ENCODE peak calls at places on chromosomes 4 and X, in eight cellular contexts. One of them, this sample, is unnamed.

GRCh38 chr4:110748071-110748470 is 125.2 kb upstream of the PITX2 start:
- DNase-seq in nephron progenitor cell: no peak
- DNase-seq in fibroblast of lung: no peak
- DNase-seq in IMR-90: no peak
- DNase-seq in ascending aorta: no peak
- DNase-seq in type B pancreatic cell: no peak
- DNase-seq in AG04449: no peak
- DNase-seq in Calu3: no peak
- DNase-seq in this sample: no peak

GRCh38 chr4:91422011-91422410 is 881.8 kb upstream of the GRID2 start:
- DNase-seq in nephron progenitor cell: no peak
- DNase-seq in fibroblast of lung: no peak
- DNase-seq in IMR-90: no peak
- DNase-seq in ascending aorta: no peak
- DNase-seq in type B pancreatic cell: no peak
- DNase-seq in AG04449: no peak
- DNase-seq in Calu3: no peak
- DNase-seq in this sample: no peak

GRCh38 chr4:83855044-83855443 is 319.1 kb downstream of the GPAT3 start:
- DNase-seq in nephron progenitor cell: no peak
- DNase-seq in fibroblast of lung: peak
- DNase-seq in IMR-90: peak
- DNase-seq in ascending aorta: no peak
- DNase-seq in type B pancreatic cell: no peak
- DNase-seq in AG04449: peak
- DNase-seq in Calu3: peak
- DNase-seq in this sample: no peak

GRCh38 chrX:106952988-106953387 is 32.8 kb downstream of the CLDN2 start:
- DNase-seq in nephron progenitor cell: no peak
- DNase-seq in fibroblast of lung: peak
- DNase-seq in IMR-90: no peak
- DNase-seq in ascending aorta: no peak
- DNase-seq in type B pancreatic cell: no peak
- DNase-seq in AG04449: no peak
- DNase-seq in Calu3: no peak
- DNase-seq in this sample: no peak

GRCh38 chr4:88359558-88359957 is 19.1 kb upstream of the HERC6 start:
- DNase-seq in nephron progenitor cell: no peak
- DNase-seq in fibroblast of lung: no peak
- DNase-seq in IMR-90: no peak
- DNase-seq in ascending aorta: no peak
- DNase-seq in type B pancreatic cell: no peak
- DNase-seq in AG04449: no peak
- DNase-seq in Calu3: no peak
- DNase-seq in this sample: no peak

GRCh38 chrX:150198776-150199175 is 164.3 kb upstream of the MAMLD1 start:
- DNase-seq in nephron progenitor cell: no peak
- DNase-seq in fibroblast of lung: no peak
- DNase-seq in IMR-90: no peak
- DNase-seq in ascending aorta: no peak
- DNase-seq in type B pancreatic cell: no peak
- DNase-seq in AG04449: no peak
- DNase-seq in Calu3: no peak
- DNase-seq in this sample: no peak

GRCh38 chr4:159010563-159011260 is 92.2 kb upstream of the RAPGEF2 start:
- DNase-seq in nephron progenitor cell: no peak
- DNase-seq in fibroblast of lung: peak
- DNase-seq in IMR-90: peak
- DNase-seq in ascending aorta: no peak
- DNase-seq in type B pancreatic cell: no peak
- DNase-seq in AG04449: peak
- DNase-seq in Calu3: no peak
- DNase-seq in this sample: no peak

GRCh38 chrX:153628665-153629064 is 18.3 kb upstream of the DUSP9 start:
- DNase-seq in nephron progenitor cell: no peak
- DNase-seq in fibroblast of lung: no peak
- DNase-seq in IMR-90: no peak
- DNase-seq in ascending aorta: peak
- DNase-seq in type B pancreatic cell: no peak
- DNase-seq in AG04449: no peak
- DNase-seq in Calu3: no peak
- DNase-seq in this sample: no peak

GRCh38 chr4:113760852-113761681 is 471 bp downstream of the CAMK2D start:
- DNase-seq in nephron progenitor cell: peak
- DNase-seq in fibroblast of lung: peak
- DNase-seq in IMR-90: peak
- DNase-seq in ascending aorta: peak
- DNase-seq in type B pancreatic cell: peak
- DNase-seq in AG04449: no peak
- DNase-seq in Calu3: peak
- DNase-seq in this sample: no peak

GRCh38 chrX:42755820-42756219 is 22.1 kb downstream of the PPP1R2C start:
- DNase-seq in nephron progenitor cell: no peak
- DNase-seq in fibroblast of lung: peak
- DNase-seq in IMR-90: peak
- DNase-seq in ascending aorta: no peak
- DNase-seq in type B pancreatic cell: no peak
- DNase-seq in AG04449: peak
- DNase-seq in Calu3: peak
- DNase-seq in this sample: no peak

GRCh38 chr4:173488656-173489055 is 41.4 kb downstream of the HAND2 start:
- DNase-seq in nephron progenitor cell: no peak
- DNase-seq in fibroblast of lung: peak
- DNase-seq in IMR-90: no peak
- DNase-seq in ascending aorta: no peak
- DNase-seq in type B pancreatic cell: no peak
- DNase-seq in AG04449: no peak
- DNase-seq in Calu3: no peak
- DNase-seq in this sample: no peak

GRCh38 chr4:53050361-53050774 is 188.3 kb downstream of the RASL11B start:
- DNase-seq in nephron progenitor cell: no peak
- DNase-seq in fibroblast of lung: no peak
- DNase-seq in IMR-90: no peak
- DNase-seq in ascending aorta: no peak
- DNase-seq in type B pancreatic cell: no peak
- DNase-seq in AG04449: no peak
- DNase-seq in Calu3: no peak
- DNase-seq in this sample: no peak

GRCh38 chr4:11223261-11223660 is 205.4 kb downstream of the HS3ST1 start:
- DNase-seq in nephron progenitor cell: peak
- DNase-seq in fibroblast of lung: no peak
- DNase-seq in IMR-90: no peak
- DNase-seq in ascending aorta: no peak
- DNase-seq in type B pancreatic cell: no peak
- DNase-seq in AG04449: no peak
- DNase-seq in Calu3: no peak
- DNase-seq in this sample: no peak

GRCh38 chrX:95718746-95719145 is 965.9 kb upstream of the DIAPH2 start:
- DNase-seq in nephron progenitor cell: no peak
- DNase-seq in fibroblast of lung: no peak
- DNase-seq in IMR-90: no peak
- DNase-seq in ascending aorta: no peak
- DNase-seq in type B pancreatic cell: no peak
- DNase-seq in AG04449: no peak
- DNase-seq in Calu3: no peak
- DNase-seq in this sample: no peak

GRCh38 chrX:40778861-40779575 is 43.7 kb upstream of the MED14 start:
- DNase-seq in nephron progenitor cell: no peak
- DNase-seq in fibroblast of lung: peak
- DNase-seq in IMR-90: peak
- DNase-seq in ascending aorta: no peak
- DNase-seq in type B pancreatic cell: no peak
- DNase-seq in AG04449: no peak
- DNase-seq in Calu3: no peak
- DNase-seq in this sample: no peak

GRCh38 chr4:54254915-54255246 is 25.8 kb downstream of the PDGFRA start:
- DNase-seq in nephron progenitor cell: no peak
- DNase-seq in fibroblast of lung: peak
- DNase-seq in IMR-90: no peak
- DNase-seq in ascending aorta: no peak
- DNase-seq in type B pancreatic cell: no peak
- DNase-seq in AG04449: no peak
- DNase-seq in Calu3: no peak
- DNase-seq in this sample: no peak

GRCh38 chr4:95898226-95898625 is 58.3 kb downstream of the PDHA2 start:
- DNase-seq in nephron progenitor cell: no peak
- DNase-seq in fibroblast of lung: no peak
- DNase-seq in IMR-90: no peak
- DNase-seq in ascending aorta: no peak
- DNase-seq in type B pancreatic cell: no peak
- DNase-seq in AG04449: no peak
- DNase-seq in Calu3: no peak
- DNase-seq in this sample: no peak

GRCh38 chr4:100075056-100075455 is 115.2 kb downstream of the DDIT4L start:
- DNase-seq in nephron progenitor cell: no peak
- DNase-seq in fibroblast of lung: no peak
- DNase-seq in IMR-90: no peak
- DNase-seq in ascending aorta: no peak
- DNase-seq in type B pancreatic cell: no peak
- DNase-seq in AG04449: no peak
- DNase-seq in Calu3: no peak
- DNase-seq in this sample: no peak

GRCh38 chr4:98510757-98511517 is 147.5 kb downstream of the TSPAN5 start:
- DNase-seq in nephron progenitor cell: no peak
- DNase-seq in fibroblast of lung: peak
- DNase-seq in IMR-90: peak
- DNase-seq in ascending aorta: no peak
- DNase-seq in type B pancreatic cell: no peak
- DNase-seq in AG04449: peak
- DNase-seq in Calu3: no peak
- DNase-seq in this sample: no peak

DNA sequence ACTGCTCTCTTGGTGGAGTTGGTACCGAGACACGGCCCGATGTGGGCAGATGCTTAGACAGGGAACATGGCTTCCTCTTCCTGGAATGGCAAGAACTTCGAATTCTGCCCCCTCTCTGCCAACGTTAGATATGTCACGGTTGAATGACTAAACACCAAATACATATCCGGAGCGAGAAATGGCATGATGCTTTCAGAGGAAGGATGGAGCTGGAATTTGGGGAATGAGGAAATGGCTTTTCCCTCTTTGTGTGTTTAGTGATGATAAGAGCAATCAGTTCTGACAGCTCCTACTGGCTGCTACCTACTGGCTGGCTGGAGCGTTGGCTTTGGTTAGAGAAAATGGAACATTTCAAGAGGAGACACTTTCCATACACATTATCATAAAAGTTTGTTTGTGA is 140.0 kb downstream of the DHRSX start:
- DNase-seq in nephron progenitor cell: no peak
- DNase-seq in fibroblast of lung: no peak
- DNase-seq in IMR-90: no peak
- DNase-seq in ascending aorta: no peak
- DNase-seq in type B pancreatic cell: no peak
- DNase-seq in AG04449: no peak
- DNase-seq in Calu3: peak
- DNase-seq in this sample: no peak
- TF ChIP-seq CTCF in nephron progenitor cell: no peak
- TF ChIP-seq CTCF in fibroblast of lung: no peak
- TF ChIP-seq CTCF in IMR-90: no peak
- TF ChIP-seq CTCF in ascending aorta: no peak
- TF ChIP-seq CTCF in type B pancreatic cell: no peak
- TF ChIP-seq CTCF in AG04449: no peak
- TF ChIP-seq CTCF in Calu3: no peak
- TF ChIP-seq CTCF in this sample: no peak

GRCh38 chr4:2595436-2595835 is 59.0 kb downstream of the FAM193A start:
- DNase-seq in nephron progenitor cell: no peak
- DNase-seq in fibroblast of lung: peak
- DNase-seq in IMR-90: peak
- DNase-seq in ascending aorta: no peak
- DNase-seq in type B pancreatic cell: no peak
- DNase-seq in AG04449: no peak
- DNase-seq in Calu3: no peak
- DNase-seq in this sample: no peak
- TF ChIP-seq CTCF in nephron progenitor cell: no peak
- TF ChIP-seq CTCF in fibroblast of lung: no peak
- TF ChIP-seq CTCF in IMR-90: no peak
- TF ChIP-seq CTCF in ascending aorta: no peak
- TF ChIP-seq CTCF in type B pancreatic cell: no peak
- TF ChIP-seq CTCF in AG04449: no peak
- TF ChIP-seq CTCF in Calu3: no peak
- TF ChIP-seq CTCF in this sample: no peak

DNA sequence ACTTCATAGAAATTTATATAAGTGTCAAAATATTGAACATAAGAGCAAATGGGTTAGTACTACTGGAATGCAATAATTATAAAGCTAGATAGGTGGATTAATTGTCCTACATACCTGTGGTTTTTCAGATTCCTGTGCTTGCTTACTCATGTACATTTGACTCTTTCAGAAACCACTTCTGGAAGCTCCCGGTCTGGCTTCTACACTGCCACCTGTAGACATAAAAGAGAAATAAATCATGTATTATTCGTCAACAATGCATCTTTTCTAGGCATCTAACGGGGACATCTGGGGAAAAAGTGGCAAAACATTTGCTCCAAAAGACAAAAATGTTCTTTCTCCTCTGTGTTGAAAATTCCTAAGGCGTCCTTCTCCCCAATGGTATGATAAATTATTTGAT is 648.6 kb upstream of the DIPK2B start:
- DNase-seq in nephron progenitor cell: no peak
- DNase-seq in fibroblast of lung: peak
- DNase-seq in IMR-90: peak
- DNase-seq in ascending aorta: no peak
- DNase-seq in type B pancreatic cell: no peak
- DNase-seq in AG04449: no peak
- DNase-seq in Calu3: peak
- DNase-seq in this sample: no peak
- TF ChIP-seq CTCF in nephron progenitor cell: no peak
- TF ChIP-seq CTCF in fibroblast of lung: peak
- TF ChIP-seq CTCF in IMR-90: peak
- TF ChIP-seq CTCF in ascending aorta: no peak
- TF ChIP-seq CTCF in type B pancreatic cell: peak
- TF ChIP-seq CTCF in AG04449: peak
- TF ChIP-seq CTCF in Calu3: no peak
- TF ChIP-seq CTCF in this sample: no peak

GRCh38 chrX:93428497-93428896 is 244.9 kb downstream of the NAP1L3 start:
- DNase-seq in nephron progenitor cell: no peak
- DNase-seq in fibroblast of lung: no peak
- DNase-seq in IMR-90: no peak
- DNase-seq in ascending aorta: no peak
- DNase-seq in type B pancreatic cell: no peak
- DNase-seq in AG04449: no peak
- DNase-seq in Calu3: no peak
- DNase-seq in this sample: no peak

GRCh38 chrX:93419642-93420041 is 253.7 kb downstream of the NAP1L3 start:
- DNase-seq in nephron progenitor cell: no peak
- DNase-seq in fibroblast of lung: no peak
- DNase-seq in IMR-90: no peak
- DNase-seq in ascending aorta: no peak
- DNase-seq in type B pancreatic cell: no peak
- DNase-seq in AG04449: no peak
- DNase-seq in Calu3: no peak
- DNase-seq in this sample: no peak

GRCh38 chrX:93420090-93420489 is 253.3 kb downstream of the NAP1L3 start:
- DNase-seq in nephron progenitor cell: no peak
- DNase-seq in fibroblast of lung: no peak
- DNase-seq in IMR-90: no peak
- DNase-seq in ascending aorta: no peak
- DNase-seq in type B pancreatic cell: no peak
- DNase-seq in AG04449: no peak
- DNase-seq in Calu3: no peak
- DNase-seq in this sample: no peak

GRCh38 chrX:93420635-93421034 is 252.7 kb downstream of the NAP1L3 start:
- DNase-seq in nephron progenitor cell: no peak
- DNase-seq in fibroblast of lung: peak
- DNase-seq in IMR-90: no peak
- DNase-seq in ascending aorta: no peak
- DNase-seq in type B pancreatic cell: no peak
- DNase-seq in AG04449: no peak
- DNase-seq in Calu3: no peak
- DNase-seq in this sample: no peak

GRCh38 chrX:93422693-93423092 is 250.7 kb downstream of the NAP1L3 start:
- DNase-seq in nephron progenitor cell: peak
- DNase-seq in fibroblast of lung: peak
- DNase-seq in IMR-90: peak
- DNase-seq in ascending aorta: no peak
- DNase-seq in type B pancreatic cell: no peak
- DNase-seq in AG04449: no peak
- DNase-seq in Calu3: no peak
- DNase-seq in this sample: no peak
- TF ChIP-seq CTCF in nephron progenitor cell: peak
- TF ChIP-seq CTCF in fibroblast of lung: peak
- TF ChIP-seq CTCF in IMR-90: peak
- TF ChIP-seq CTCF in ascending aorta: no peak
- TF ChIP-seq CTCF in type B pancreatic cell: peak
- TF ChIP-seq CTCF in AG04449: no peak
- TF ChIP-seq CTCF in Calu3: no peak
- TF ChIP-seq CTCF in this sample: peak

This sample was measured in mesothelial cell of epicardium.